ENCODE peak calls at places on chromosome 14, in six cellular contexts. Z is stimulated activated naive CD4-positive, alpha-beta T cell treated with Interleukin-2 at 50 U/mL for 16 hours; U is NCI-H774; A is NCI-H460; I is T-helper 17 cell; Y is GOT3. T is an unnamed sample.

GRCh38 chr14:71701990-71702389 is 230.2 kb upstream of the RGS6 start:
- DNase-seq in Z (no peak), I (no peak), U (no peak), A (no peak), Y (no peak), T (no peak)

GRCh38 chr14:100534528-100535286 is 52.5 kb downstream of the BEGAIN start:
- DNase-seq in U (no peak), Z (no peak), I (peak), A (no peak), Y (no peak), T (peak)

GRCh38 chr14:23321572-23322547 is 603 bp downstream of the PABPN1 start:
- DNase-seq in U (peak), Z (peak), I (no peak), Y (no peak), A (no peak), T (no peak)

GRCh38 chr14:38544766-38545165 is 288.9 kb upstream of the CLEC14A start:
- DNase-seq in Y (no peak), A (no peak), U (no peak), I (no peak), Z (no peak), T (no peak)

GRCh38 chr14:56474419-56475022 is 105.1 kb upstream of the TMEM260 start:
- DNase-seq in U (no peak), A (peak), Y (no peak), I (no peak), Z (no peak), T (no peak)

GRCh38 chr14:92093320-92093719 is 13.1 kb downstream of the ATXN3 start:
- DNase-seq in Z (no peak), U (no peak), I (no peak), Y (no peak), A (no peak), T (no peak)

GRCh38 chr14:101359221-101360044 is 201.9 kb upstream of the DIO3 start:
- DNase-seq in I (no peak), Y (no peak), Z (no peak), A (no peak), U (no peak), T (no peak)

GRCh38 chr14:48788771-48789170 is 797.4 kb downstream of the RPS29 start:
- DNase-seq in U (no peak), Y (no peak), A (no peak), I (no peak), Z (no peak), T (no peak)

GRCh38 chr14:89651805-89652204 is 234.8 kb upstream of the FOXN3 start:
- DNase-seq in A (no peak), Z (no peak), U (no peak), Y (no peak), I (no peak), T (no peak)

GRCh38 chr14:97704316-97704715 is 907.1 kb downstream of the VRK1 start:
- DNase-seq in A (no peak), U (no peak), I (no peak), Z (no peak), Y (no peak), T (no peak)

GRCh38 chr14:73795974-73796373 is 55.7 kb upstream of the PTGR2 start:
- DNase-seq in Z (no peak), Y (no peak), A (peak), U (no peak), I (no peak), T (no peak)

GRCh38 chr14:32134448-32135070 is 57.5 kb downstream of the ARHGAP5 start:
- DNase-seq in U (no peak), I (no peak), A (no peak), Y (no peak), Z (no peak), T (no peak)

GRCh38 chr14:92486881-92487280 is 26.7 kb upstream of the RIN3 start:
- DNase-seq in Y (no peak), A (no peak), Z (no peak), I (no peak), U (no peak), T (no peak)

T was measured in thoracic aorta.